ENCODE peak calls at places on chromosome 22, in seven cellular contexts. L is NCI-H2081; D is CD4-positive, CD25-positive, alpha-beta regulatory T cell; W is effector memory CD4-positive, alpha-beta T cell; S is GM12865; X is GM12892; R is GM20000. N is an unnamed sample.

GRCh38 chr22:37930952-37931440 is 22.4 kb downstream of the C22orf23 start:
- DNase-seq in L (no peak), D (no peak), W (no peak), S (no peak), X (no peak), R (no peak), N (no peak)

GRCh38 chr22:45223304-45224117 is 17.2 kb downstream of the KIAA0930 start:
- DNase-seq in L (no peak), D (no peak), W (no peak), S (no peak), X (no peak), R (no peak), N (no peak)

GRCh38 chr22:45007247-45007945 is 2.4 kb downstream of the PHF21B start:
- DNase-seq in L (no peak), D (no peak), W (no peak), S (no peak), X (no peak), R (peak; percentile 63), N (no peak)

GRCh38 chr22:22469527-22469926 is 39.0 kb downstream of the ZNF280B start:
- DNase-seq in L (no peak), D (no peak), W (no peak), S (no peak), X (no peak), R (no peak), N (no peak)

GRCh38 chr22:44186737-44187136 is 6.0 kb downstream of the PARVG start:
- DNase-seq in L (no peak), D (no peak), W (no peak), S (no peak), X (no peak), R (no peak), N (no peak)

GRCh38 chr22:24925586-24926427 is 20.7 kb downstream of the LHFPL7 start:
- DNase-seq in L (no peak), D (no peak), W (no peak), S (no peak), X (no peak), R (no peak), N (no peak)

GRCh38 chr22:20001082-20001638 is 15.5 kb downstream of the ARVCF start:
- DNase-seq in L (no peak), D (no peak), W (no peak), S (no peak), X (no peak), R (no peak), N (no peak)

GRCh38 chr22:19319281-19319680 is 27.8 kb upstream of the CLTCL1 start:
- DNase-seq in L (no peak), D (no peak), W (no peak), S (no peak), X (no peak), R (no peak), N (no peak)

GRCh38 chr22:32202539-32203180 is 2.2 kb downstream of the RFPL2 start:
- DNase-seq in L (peak; percentile 34), D (peak; percentile 32), W (no peak), S (peak; percentile 35), X (no peak), R (no peak), N (peak; percentile 5)

GRCh38 chr22:44023404-44024287 is 456 bp upstream of the PARVB start:
- DNase-seq in L (no peak), D (no peak), W (no peak), S (peak; percentile 74), X (peak; percentile 62), R (peak; percentile 86), N (no peak)

GRCh38 chr22:43923191-43923590 is 414 bp upstream of the PNPLA3 start:
- DNase-seq in L (no peak), D (no peak), W (no peak), S (peak; percentile 13), X (no peak), R (peak; percentile 65), N (no peak)

GRCh38 chr22:22421392-22421791 is 87.2 kb downstream of the ZNF280B start:
- DNase-seq in L (no peak), D (no peak), W (no peak), S (no peak), X (no peak), R (no peak), N (no peak)

GRCh38 chr22:42780070-42780540 is 59.4 kb upstream of the A4GALT start:
- DNase-seq in L (peak; percentile 78), D (peak; percentile 67), W (peak; percentile 9), S (peak; percentile 94), X (no peak), R (peak; percentile 70), N (peak; percentile 63)

GRCh38 chr22:27748355-27749168 is 53.0 kb downstream of the MN1 start:
- DNase-seq in L (no peak), D (no peak), W (no peak), S (no peak), X (no peak), R (no peak), N (peak; percentile 35)

GRCh38 chr22:25134028-25134427 is 65.6 kb upstream of the CRYBB3 start:
- DNase-seq in L (peak; percentile 19), D (no peak), W (no peak), S (no peak), X (no peak), R (no peak), N (no peak)

GRCh38 chr22:41425704-41426365 is 20.8 kb downstream of the TOB2 start:
- DNase-seq in L (no peak), D (no peak), W (no peak), S (peak; percentile 65), X (no peak), R (no peak), N (no peak)

GRCh38 chr22:37420656-37421467 is 6.4 kb downstream of the ELFN2 start:
- DNase-seq in L (no peak), D (no peak), W (no peak), S (no peak), X (no peak), R (no peak), N (no peak)

N was measured in GM04503.